ENCODE peak calls at places on chromosome 13, in four cellular contexts. F is hepatocyte, Q is neural progenitor cell, B is upper lobe of right lung. W is an unnamed sample.

GRCh38 chr13:72437458-72437857 is 290.0 kb downstream of the MZT1 start:
- DNase-seq in F (no peak), B (no peak), Q (no peak), W (no peak)

GRCh38 chr13:79090552-79091159 is 315.4 kb downstream of the RBM26 start:
- DNase-seq in Q (no peak), F (no peak), B (no peak), W (no peak)

GRCh38 chr13:25046985-25047660 is 48.8 kb upstream of the PABPC3 start:
- DNase-seq in B (no peak), F (peak; percentile 43), Q (peak; percentile 83), W (no peak)

GRCh38 chr13:76293346-76293745 is 592.9 kb downstream of the KCTD12 start:
- DNase-seq in B (no peak), Q (no peak), F (no peak), W (no peak)

GRCh38 chr13:106182404-106182803 is 353.1 kb downstream of the EFNB2 start:
- DNase-seq in B (no peak), Q (no peak), F (no peak), W (no peak)

GRCh38 chr13:28636677-28637317 is 22.1 kb upstream of the POMP start:
- DNase-seq in Q (peak; percentile 77), B (no peak), F (peak; percentile 79), W (no peak)

GRCh38 chr13:93298741-93299140 is 72.1 kb downstream of the GPC6 start:
- DNase-seq in B (no peak), F (no peak), Q (no peak), W (no peak)

GRCh38 chr13:66805657-66806056 is 424.5 kb downstream of the PCDH9 start:
- DNase-seq in Q (no peak), B (no peak), F (no peak), W (no peak)

GRCh38 chr13:43528992-43529391 is 257.8 kb downstream of the ENOX1 start:
- DNase-seq in B (no peak), Q (no peak), F (no peak), W (no peak)

GRCh38 chr13:111117289-111117688 is 2.2 kb downstream of the ARHGEF7 start:
- DNase-seq in Q (no peak), B (no peak), F (no peak), W (no peak)
- H3K4me3 ChIP-seq in Q (no peak overlapping the region), B (no peak overlapping the region), F (no peak overlapping the region), W (peak overlapping the region; percentile 76)

GRCh38 chr13:111295896-111296295 is 24.5 kb upstream of the TEX29 start:
- DNase-seq in F (no peak), B (no peak), Q (no peak), W (no peak)

GRCh38 chr13:111288276-111288675 is 32.2 kb upstream of the TEX29 start:
- DNase-seq in F (no peak), Q (no peak), B (no peak), W (no peak)

GRCh38 chr13:111292710-111293485 is 27.5 kb upstream of the TEX29 start:
- DNase-seq in Q (no peak), B (no peak), F (no peak), W (no peak)

GRCh38 chr13:111289251-111289650 is 31.2 kb upstream of the TEX29 start:
- DNase-seq in Q (peak; percentile 32), F (no peak), B (no peak), W (no peak)

DNA sequence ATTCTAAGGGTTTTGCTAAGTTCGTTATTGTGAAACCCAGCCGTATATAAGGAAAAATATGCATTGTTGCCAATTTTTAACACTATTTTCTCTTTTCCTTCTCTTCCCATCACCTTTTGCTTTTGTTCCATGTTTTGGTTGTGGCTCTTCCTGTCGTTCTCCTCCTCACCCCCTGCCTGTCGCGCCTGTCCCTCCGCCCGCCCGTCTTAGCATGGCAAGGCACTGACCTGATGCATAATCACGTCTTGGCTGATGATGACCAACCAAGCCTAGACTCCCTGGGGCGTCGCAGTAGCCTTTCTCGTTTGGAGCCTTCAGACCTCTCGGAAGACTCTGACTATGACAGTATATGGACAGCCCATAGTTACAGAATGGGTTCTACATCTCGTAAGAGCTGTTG is 28.5 kb upstream of the TEX29 start:
- DNase-seq in F (no peak), B (no peak), Q (no peak), W (no peak)
- H3K4me1 ChIP-seq in F (no peaks in the 10 kb centered on the region), B (no peaks in the 10 kb centered on the region), Q (peaks cover 7% of the 10 kb centered on the region), W (no peaks in the 10 kb centered on the region)

GRCh38 chr13:74683411-74683810 is 549.2 kb upstream of the KLF12 start:
- DNase-seq in B (no peak), F (no peak), Q (no peak), W (no peak)
- TF ChIP-seq CTCF in B (no peak), F (no peak), Q (peak; percentile 24), W (no peak)

GRCh38 chr13:99973786-99974185 is 2.2 kb upstream of the ZIC5 start:
- DNase-seq in B (no peak), Q (no peak), F (no peak), W (no peak)

GRCh38 chr13:99970761-99971575 is 599 bp downstream of the ZIC5 start:
- DNase-seq in F (no peak), B (no peak), Q (peak; percentile 87), W (no peak)

GRCh38 chr13:99971576-99972189 is at the start of gene ZIC5:
- DNase-seq in Q (peak; percentile 95), F (no peak), B (no peak), W (no peak)

GRCh38 chr13:99973163-99973785 is 1.7 kb upstream of the ZIC5 start:
- DNase-seq in F (no peak), Q (no peak), B (no peak), W (no peak)

GRCh38 chr13:99972190-99972731 is 694 bp upstream of the ZIC5 start:
- DNase-seq in Q (peak; percentile 82), B (no peak), F (no peak), W (no peak)
- H3K4me3 ChIP-seq in Q (peak overlapping the region; percentile 96), B (no peak overlapping the region), F (no peak overlapping the region), W (no peak overlapping the region)

DNA sequence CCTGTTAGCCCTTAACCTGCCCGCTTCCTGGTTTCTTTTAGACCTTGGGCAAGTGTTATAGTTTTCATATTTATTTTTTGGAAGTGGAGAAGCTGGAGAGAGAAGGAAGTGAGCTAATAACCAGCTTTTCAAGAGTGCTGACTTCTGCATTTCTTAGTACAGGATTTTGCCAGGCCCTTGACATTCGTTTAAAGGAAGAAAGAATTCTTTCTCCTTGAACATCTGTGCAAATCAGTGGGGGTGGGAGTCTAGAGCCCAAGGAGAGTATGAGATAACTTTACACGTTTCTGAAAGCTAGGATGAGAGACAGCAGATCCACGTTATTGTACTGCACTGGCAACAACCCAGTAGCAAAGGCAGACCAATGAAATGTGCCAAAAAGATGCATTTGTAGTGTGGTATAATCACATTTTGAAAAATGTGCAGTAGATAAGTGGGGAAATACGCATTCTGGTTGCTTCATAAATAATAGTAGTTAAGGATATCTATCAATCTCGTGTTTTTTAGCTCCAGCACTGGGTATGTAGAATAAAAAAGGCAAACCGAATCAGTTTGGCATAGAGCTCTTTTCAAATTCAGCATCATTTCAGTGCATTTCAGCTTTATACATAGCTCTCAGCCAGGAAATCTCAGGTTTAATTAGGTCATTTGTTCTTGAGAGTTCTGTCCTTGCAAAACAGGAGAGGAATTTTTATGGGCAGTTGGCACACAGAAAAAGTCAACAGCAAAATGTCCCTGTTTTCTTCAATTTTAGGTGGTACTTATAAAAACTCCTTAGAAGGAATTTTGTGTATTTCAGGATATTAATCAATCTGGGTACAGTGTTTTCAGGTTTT is 4.3 kb downstream of the RNF113B start:
- DNase-seq in F (peak; percentile 17), Q (no peak), B (no peak), W (no peak)
- H3K4me1 ChIP-seq in F (peaks cover 42% of the 10 kb centered on the region), Q (peaks cover 57% of the 10 kb centered on the region), B (peaks cover 38% of the 10 kb centered on the region), W (peaks cover 39% of the 10 kb centered on the region)